ENCODE peak calls at places on chromosomes 4 and X, in five cellular contexts. Y, C, V, F and S are unnamed samples.

GRCh38 chr4:52091811-52092210 is 40.7 kb downstream of the SPATA18 start:
- DNase-seq in C (peak), Y (peak), F (no peak), V (peak), S (no peak)

GRCh38 chr4:163620738-163621137 is 126.2 kb downstream of the TMA16 start:
- DNase-seq in F (no peak), Y (no peak), V (no peak), C (no peak), S (no peak)

GRCh38 chrX:8323356-8323755 is 141.3 kb upstream of the VCX3B start:
- DNase-seq in Y (no peak), V (no peak), C (no peak), F (no peak), S (no peak)

GRCh38 chr4:6492861-6493667 is 20.6 kb upstream of the PPP2R2C start:
- DNase-seq in F (no peak), C (no peak), V (no peak), Y (no peak), S (no peak)

GRCh38 chr4:165972747-165973146 is 99.7 kb downstream of the TLL1 start:
- DNase-seq in C (no peak), Y (no peak), F (no peak), V (no peak), S (no peak)

GRCh38 chr4:170610464-170610863 is 520.7 kb upstream of the AADAT start:
- DNase-seq in V (no peak), F (no peak), C (no peak), Y (no peak), S (no peak)

GRCh38 chr4:9925750-9926439 is 95.4 kb downstream of the SLC2A9 start:
- DNase-seq in C (no peak), F (no peak), V (no peak), Y (no peak), S (no peak)

GRCh38 chrX:98897191-98897590 is 1512.9 kb downstream of the PCDH19 start:
- DNase-seq in C (no peak), V (no peak), F (no peak), Y (no peak), S (no peak)

GRCh38 chr4:38884254-38884653 is 16.6 kb downstream of the FAM114A1 start:
- DNase-seq in C (no peak), V (no peak), F (no peak), Y (no peak), S (no peak)

GRCh38 chrX:50081282-50081955 is 119.4 kb downstream of the AKAP4 start:
- DNase-seq in C (peak), V (peak), Y (peak), F (peak), S (no peak)

GRCh38 chr4:53043900-53044650 is 182.0 kb downstream of the RASL11B start:
- DNase-seq in Y (no peak), F (no peak), C (no peak), V (peak), S (no peak)

GRCh38 chr4:55008166-55009056 is 117.0 kb downstream of the KDR start:
- DNase-seq in F (peak), V (no peak), C (no peak), Y (no peak), S (no peak)

GRCh38 chr4:87956501-87956900 is 19.0 kb upstream of the SPP1 start:
- DNase-seq in C (no peak), V (no peak), Y (no peak), F (no peak), S (no peak)

GRCh38 chrX:134936542-134936941 is 54.2 kb upstream of the SMIM10 start:
- DNase-seq in V (peak), Y (peak), F (peak), C (no peak), S (no peak)

GRCh38 chrX:139972629-139973257 is 7.4 kb upstream of the CXorf66 start:
- DNase-seq in V (no peak), Y (no peak), F (no peak), C (no peak), S (no peak)

GRCh38 chr4:127048371-127049085 is 584.2 kb upstream of the INTU start:
- DNase-seq in C (peak), V (no peak), F (no peak), Y (peak), S (no peak)

GRCh38 chrX:49844622-49845021 is 15.5 kb downstream of the PAGE4 start:
- DNase-seq in V (no peak), Y (no peak), C (no peak), F (no peak), S (no peak)

GRCh38 chr4:45661893-45662292 is 462.0 kb downstream of the GABRG1 start:
- DNase-seq in V (no peak), F (no peak), C (no peak), Y (no peak), S (no peak)
- H3K4me3 ChIP-seq in V (no peak), F (no peak), C (no peak), Y (no peak), S (no peak)

GRCh38 chr4:140427919-140428471 is 547 bp upstream of the CLGN start:
- DNase-seq in F (peak), V (peak), Y (peak), C (peak), S (no peak)
- TF ChIP-seq CTCF in F (no peak), V (no peak), Y (no peak), C (no peak), S (no peak)

GRCh38 chr4:119025440-119025839 is 110.2 kb upstream of the MYOZ2 start:
- DNase-seq in V (peak), Y (peak), C (peak), F (peak), S (peak)
- H3K4me3 ChIP-seq in V (no peak), Y (no peak), C (peak), F (no peak), S (peak)

GRCh38 chr4:102625232-102625930 is 124.2 kb downstream of the NFKB1 start:
- DNase-seq in F (peak), C (peak), Y (peak), V (peak), S (no peak)
- TF ChIP-seq CTCF in F (peak), C (peak), Y (peak), V (peak), S (peak)